ENCODE peak calls at places on chromosomes 6 and 20, in ten cellular contexts. One of them, this sample, is unnamed.

GRCh38 chr20:62360854-62361798 is 6.0 kb downstream of the LAMA5 start:
- DNase-seq in endothelial cell of umbilical vein: no peak
- DNase-seq in B cell: no peak
- DNase-seq in fibroblast of gingiva: no peak
- DNase-seq in astrocyte of the spinal cord: no peak
- DNase-seq in OCI-M1: no peak
- DNase-seq in head of caudate nucleus: no peak
- DNase-seq in cardiac muscle cell: no peak
- DNase-seq in fibroblast of lung: no peak
- DNase-seq in fibroblast of the aortic adventitia: no peak
- DNase-seq in this sample: no peak

GRCh38 chr6:119333707-119334295 is 15.8 kb downstream of the MAN1A1 start:
- DNase-seq in cardiac muscle cell: no peak
- DNase-seq in fibroblast of the aortic adventitia: no peak
- DNase-seq in fibroblast of lung: no peak
- DNase-seq in OCI-M1: peak
- DNase-seq in B cell: peak
- DNase-seq in astrocyte of the spinal cord: no peak
- DNase-seq in fibroblast of gingiva: no peak
- DNase-seq in endothelial cell of umbilical vein: no peak
- DNase-seq in head of caudate nucleus: no peak
- DNase-seq in this sample: no peak

GRCh38 chr20:35342154-35342769 is 50.0 kb upstream of the FAM83C start:
- DNase-seq in cardiac muscle cell: peak
- DNase-seq in endothelial cell of umbilical vein: peak
- DNase-seq in astrocyte of the spinal cord: peak
- DNase-seq in fibroblast of gingiva: no peak
- DNase-seq in fibroblast of the aortic adventitia: peak
- DNase-seq in fibroblast of lung: peak
- DNase-seq in head of caudate nucleus: no peak
- DNase-seq in OCI-M1: peak
- DNase-seq in B cell: no peak
- DNase-seq in this sample: no peak

GRCh38 chr20:11445891-11446290 is 471.8 kb upstream of the BTBD3 start:
- DNase-seq in cardiac muscle cell: no peak
- DNase-seq in B cell: no peak
- DNase-seq in astrocyte of the spinal cord: no peak
- DNase-seq in fibroblast of lung: no peak
- DNase-seq in OCI-M1: peak
- DNase-seq in fibroblast of gingiva: peak
- DNase-seq in head of caudate nucleus: no peak
- DNase-seq in endothelial cell of umbilical vein: no peak
- DNase-seq in fibroblast of the aortic adventitia: peak
- DNase-seq in this sample: peak

GRCh38 chr6:103124471-103124870 is 1731.0 kb downstream of the GRIK2 start:
- DNase-seq in B cell: no peak
- DNase-seq in fibroblast of gingiva: no peak
- DNase-seq in head of caudate nucleus: no peak
- DNase-seq in astrocyte of the spinal cord: no peak
- DNase-seq in fibroblast of lung: no peak
- DNase-seq in OCI-M1: no peak
- DNase-seq in endothelial cell of umbilical vein: no peak
- DNase-seq in cardiac muscle cell: no peak
- DNase-seq in fibroblast of the aortic adventitia: no peak
- DNase-seq in this sample: no peak

GRCh38 chr20:23037017-23037481 is 1.9 kb downstream of the SSTR4 start:
- DNase-seq in fibroblast of the aortic adventitia: no peak
- DNase-seq in head of caudate nucleus: no peak
- DNase-seq in endothelial cell of umbilical vein: no peak
- DNase-seq in B cell: no peak
- DNase-seq in fibroblast of gingiva: no peak
- DNase-seq in fibroblast of lung: no peak
- DNase-seq in astrocyte of the spinal cord: no peak
- DNase-seq in cardiac muscle cell: no peak
- DNase-seq in OCI-M1: no peak
- DNase-seq in this sample: no peak

GRCh38 chr6:137945149-137945498 is 78.1 kb downstream of the TNFAIP3 start:
- DNase-seq in fibroblast of lung: no peak
- DNase-seq in head of caudate nucleus: no peak
- DNase-seq in fibroblast of gingiva: no peak
- DNase-seq in cardiac muscle cell: no peak
- DNase-seq in astrocyte of the spinal cord: no peak
- DNase-seq in OCI-M1: no peak
- DNase-seq in B cell: no peak
- DNase-seq in fibroblast of the aortic adventitia: no peak
- DNase-seq in endothelial cell of umbilical vein: no peak
- DNase-seq in this sample: no peak

GRCh38 chr20:47540443-47541354 is 39.0 kb downstream of the NCOA3 start:
- DNase-seq in fibroblast of gingiva: no peak
- DNase-seq in head of caudate nucleus: no peak
- DNase-seq in astrocyte of the spinal cord: no peak
- DNase-seq in OCI-M1: peak
- DNase-seq in B cell: no peak
- DNase-seq in cardiac muscle cell: no peak
- DNase-seq in fibroblast of lung: peak
- DNase-seq in endothelial cell of umbilical vein: no peak
- DNase-seq in fibroblast of the aortic adventitia: no peak
- DNase-seq in this sample: peak

GRCh38 chr6:132819405-132820145 is 5.2 kb downstream of the RPS12 start:
- DNase-seq in fibroblast of gingiva: peak
- DNase-seq in OCI-M1: peak
- DNase-seq in B cell: no peak
- DNase-seq in head of caudate nucleus: no peak
- DNase-seq in endothelial cell of umbilical vein: no peak
- DNase-seq in fibroblast of lung: peak
- DNase-seq in astrocyte of the spinal cord: no peak
- DNase-seq in cardiac muscle cell: no peak
- DNase-seq in fibroblast of the aortic adventitia: peak
- DNase-seq in this sample: peak

GRCh38 chr6:25312034-25312620 is 33.0 kb downstream of the CARMIL1 start:
- DNase-seq in head of caudate nucleus: no peak
- DNase-seq in B cell: no peak
- DNase-seq in cardiac muscle cell: no peak
- DNase-seq in OCI-M1: peak
- DNase-seq in endothelial cell of umbilical vein: peak
- DNase-seq in astrocyte of the spinal cord: peak
- DNase-seq in fibroblast of the aortic adventitia: peak
- DNase-seq in fibroblast of lung: peak
- DNase-seq in fibroblast of gingiva: peak
- DNase-seq in this sample: no peak

GRCh38 chr6:46491201-46491788 is at the start of gene RCAN2:
- DNase-seq in endothelial cell of umbilical vein: peak
- DNase-seq in OCI-M1: peak
- DNase-seq in fibroblast of the aortic adventitia: peak
- DNase-seq in B cell: peak
- DNase-seq in cardiac muscle cell: peak
- DNase-seq in fibroblast of lung: peak
- DNase-seq in fibroblast of gingiva: peak
- DNase-seq in astrocyte of the spinal cord: peak
- DNase-seq in head of caudate nucleus: peak
- DNase-seq in this sample: no peak

GRCh38 chr20:64223526-64224067 is 32.0 kb upstream of the PCMTD2 start:
- DNase-seq in fibroblast of gingiva: no peak
- DNase-seq in fibroblast of lung: peak
- DNase-seq in head of caudate nucleus: peak
- DNase-seq in cardiac muscle cell: peak
- DNase-seq in astrocyte of the spinal cord: peak
- DNase-seq in endothelial cell of umbilical vein: peak
- DNase-seq in B cell: no peak
- DNase-seq in OCI-M1: no peak
- DNase-seq in fibroblast of the aortic adventitia: peak
- DNase-seq in this sample: no peak

GRCh38 chr6:133986942-133987341 is 33.9 kb downstream of the TBPL1 start:
- DNase-seq in endothelial cell of umbilical vein: no peak
- DNase-seq in astrocyte of the spinal cord: no peak
- DNase-seq in B cell: no peak
- DNase-seq in fibroblast of gingiva: no peak
- DNase-seq in cardiac muscle cell: no peak
- DNase-seq in fibroblast of the aortic adventitia: no peak
- DNase-seq in OCI-M1: no peak
- DNase-seq in fibroblast of lung: no peak
- DNase-seq in head of caudate nucleus: no peak
- DNase-seq in this sample: no peak

GRCh38 chr20:2617099-2617714 is 35.2 kb upstream of the NOP56 start:
- DNase-seq in fibroblast of lung: no peak
- DNase-seq in fibroblast of the aortic adventitia: no peak
- DNase-seq in endothelial cell of umbilical vein: no peak
- DNase-seq in fibroblast of gingiva: no peak
- DNase-seq in OCI-M1: no peak
- DNase-seq in head of caudate nucleus: no peak
- DNase-seq in astrocyte of the spinal cord: no peak
- DNase-seq in cardiac muscle cell: no peak
- DNase-seq in B cell: peak
- DNase-seq in this sample: no peak

GRCh38 chr6:1766663-1767062 is 156.9 kb downstream of the FOXC1 start:
- DNase-seq in fibroblast of lung: peak
- DNase-seq in fibroblast of gingiva: no peak
- DNase-seq in fibroblast of the aortic adventitia: peak
- DNase-seq in OCI-M1: no peak
- DNase-seq in B cell: no peak
- DNase-seq in astrocyte of the spinal cord: no peak
- DNase-seq in head of caudate nucleus: peak
- DNase-seq in cardiac muscle cell: peak
- DNase-seq in endothelial cell of umbilical vein: peak
- DNase-seq in this sample: no peak

GRCh38 chr6:99993533-99994251 is at the start of gene MCHR2:
- DNase-seq in fibroblast of gingiva: no peak
- DNase-seq in endothelial cell of umbilical vein: no peak
- DNase-seq in OCI-M1: no peak
- DNase-seq in B cell: no peak
- DNase-seq in cardiac muscle cell: peak
- DNase-seq in fibroblast of lung: no peak
- DNase-seq in astrocyte of the spinal cord: no peak
- DNase-seq in fibroblast of the aortic adventitia: no peak
- DNase-seq in head of caudate nucleus: peak
- DNase-seq in this sample: no peak

GRCh38 chr6:84835340-84835739 is 70.9 kb upstream of the TBX18 start:
- DNase-seq in head of caudate nucleus: no peak
- DNase-seq in cardiac muscle cell: no peak
- DNase-seq in endothelial cell of umbilical vein: no peak
- DNase-seq in fibroblast of lung: no peak
- DNase-seq in astrocyte of the spinal cord: no peak
- DNase-seq in B cell: no peak
- DNase-seq in OCI-M1: no peak
- DNase-seq in fibroblast of gingiva: no peak
- DNase-seq in fibroblast of the aortic adventitia: no peak
- DNase-seq in this sample: no peak

GRCh38 chr6:150091466-150091865 is 22.5 kb upstream of the ULBP3 start:
- DNase-seq in OCI-M1: no peak
- DNase-seq in cardiac muscle cell: no peak
- DNase-seq in astrocyte of the spinal cord: no peak
- DNase-seq in endothelial cell of umbilical vein: no peak
- DNase-seq in fibroblast of lung: no peak
- DNase-seq in head of caudate nucleus: peak
- DNase-seq in fibroblast of gingiva: no peak
- DNase-seq in B cell: no peak
- DNase-seq in fibroblast of the aortic adventitia: no peak
- DNase-seq in this sample: no peak

GRCh38 chr20:22623211-22623610 is 38.8 kb upstream of the FOXA2 start:
- DNase-seq in cardiac muscle cell: no peak
- DNase-seq in fibroblast of gingiva: no peak
- DNase-seq in B cell: no peak
- DNase-seq in fibroblast of lung: no peak
- DNase-seq in endothelial cell of umbilical vein: peak
- DNase-seq in OCI-M1: no peak
- DNase-seq in head of caudate nucleus: no peak
- DNase-seq in fibroblast of the aortic adventitia: no peak
- DNase-seq in astrocyte of the spinal cord: no peak
- DNase-seq in this sample: no peak

GRCh38 chr20:35539756-35540212 is 2.1 kb upstream of the ERGIC3 start:
- DNase-seq in B cell: peak
- DNase-seq in astrocyte of the spinal cord: no peak
- DNase-seq in cardiac muscle cell: peak
- DNase-seq in OCI-M1: peak
- DNase-seq in fibroblast of lung: no peak
- DNase-seq in endothelial cell of umbilical vein: no peak
- DNase-seq in fibroblast of the aortic adventitia: no peak
- DNase-seq in head of caudate nucleus: no peak
- DNase-seq in fibroblast of gingiva: no peak
- DNase-seq in this sample: peak

GRCh38 chr6:20182926-20183521 is 29.2 kb downstream of the MBOAT1 start:
- DNase-seq in head of caudate nucleus: no peak
- DNase-seq in astrocyte of the spinal cord: peak
- DNase-seq in endothelial cell of umbilical vein: no peak
- DNase-seq in B cell: no peak
- DNase-seq in OCI-M1: no peak
- DNase-seq in fibroblast of lung: no peak
- DNase-seq in fibroblast of the aortic adventitia: no peak
- DNase-seq in fibroblast of gingiva: no peak
- DNase-seq in cardiac muscle cell: no peak
- DNase-seq in this sample: no peak

GRCh38 chr6:51049983-51050877 is 231.6 kb downstream of the TFAP2B start:
- DNase-seq in fibroblast of gingiva: peak
- DNase-seq in astrocyte of the spinal cord: peak
- DNase-seq in fibroblast of the aortic adventitia: peak
- DNase-seq in B cell: no peak
- DNase-seq in cardiac muscle cell: no peak
- DNase-seq in endothelial cell of umbilical vein: no peak
- DNase-seq in fibroblast of lung: no peak
- DNase-seq in OCI-M1: peak
- DNase-seq in head of caudate nucleus: no peak
- DNase-seq in this sample: peak

GRCh38 chr20:56627122-56628014 is 1.7 kb upstream of the TFAP2C start:
- DNase-seq in fibroblast of gingiva: no peak
- DNase-seq in B cell: no peak
- DNase-seq in endothelial cell of umbilical vein: no peak
- DNase-seq in fibroblast of the aortic adventitia: no peak
- DNase-seq in head of caudate nucleus: no peak
- DNase-seq in cardiac muscle cell: no peak
- DNase-seq in astrocyte of the spinal cord: no peak
- DNase-seq in fibroblast of lung: no peak
- DNase-seq in OCI-M1: no peak
- DNase-seq in this sample: no peak

GRCh38 chr6:77536701-77537100 is 73.4 kb upstream of the HTR1B start:
- DNase-seq in fibroblast of the aortic adventitia: no peak
- DNase-seq in astrocyte of the spinal cord: no peak
- DNase-seq in OCI-M1: no peak
- DNase-seq in fibroblast of gingiva: no peak
- DNase-seq in head of caudate nucleus: no peak
- DNase-seq in fibroblast of lung: no peak
- DNase-seq in B cell: no peak
- DNase-seq in cardiac muscle cell: no peak
- DNase-seq in endothelial cell of umbilical vein: no peak
- DNase-seq in this sample: no peak

GRCh38 chr6:46453756-46454316 is 37.4 kb downstream of the RCAN2 start:
- DNase-seq in cardiac muscle cell: no peak
- DNase-seq in fibroblast of gingiva: peak
- DNase-seq in head of caudate nucleus: no peak
- DNase-seq in fibroblast of the aortic adventitia: peak
- DNase-seq in OCI-M1: no peak
- DNase-seq in fibroblast of lung: peak
- DNase-seq in B cell: no peak
- DNase-seq in astrocyte of the spinal cord: peak
- DNase-seq in endothelial cell of umbilical vein: no peak
- DNase-seq in this sample: no peak

GRCh38 chr6:116057766-116058165 is 2.9 kb downstream of the FRK start:
- DNase-seq in endothelial cell of umbilical vein: no peak
- DNase-seq in fibroblast of gingiva: no peak
- DNase-seq in fibroblast of the aortic adventitia: no peak
- DNase-seq in cardiac muscle cell: no peak
- DNase-seq in B cell: no peak
- DNase-seq in astrocyte of the spinal cord: no peak
- DNase-seq in OCI-M1: no peak
- DNase-seq in fibroblast of lung: no peak
- DNase-seq in head of caudate nucleus: no peak
- DNase-seq in this sample: no peak

GRCh38 chr6:150005761-150006651 is 19.3 kb downstream of the RAET1L start:
- DNase-seq in astrocyte of the spinal cord: no peak
- DNase-seq in OCI-M1: no peak
- DNase-seq in fibroblast of gingiva: no peak
- DNase-seq in endothelial cell of umbilical vein: no peak
- DNase-seq in B cell: no peak
- DNase-seq in fibroblast of the aortic adventitia: no peak
- DNase-seq in cardiac muscle cell: no peak
- DNase-seq in fibroblast of lung: no peak
- DNase-seq in head of caudate nucleus: no peak
- DNase-seq in this sample: no peak

GRCh38 chr6:35093118-35093445 is 48.1 kb downstream of the TCP11 start:
- DNase-seq in cardiac muscle cell: no peak
- DNase-seq in fibroblast of lung: no peak
- DNase-seq in endothelial cell of umbilical vein: no peak
- DNase-seq in OCI-M1: no peak
- DNase-seq in head of caudate nucleus: no peak
- DNase-seq in fibroblast of the aortic adventitia: no peak
- DNase-seq in B cell: no peak
- DNase-seq in astrocyte of the spinal cord: no peak
- DNase-seq in fibroblast of gingiva: peak
- DNase-seq in this sample: no peak

This sample was measured in MV-4-11.